ENCODE peak calls at places on chromosomes 11 and 22, in four cellular contexts. One of them, this sample, is unnamed.

GRCh38 chr11:130403301-130403804 is 25.1 kb downstream of the ADAMTS8 start:
- DNase-seq in ascending aorta: peak; percentile 89
- DNase-seq in AG09309: peak; percentile 69
- DNase-seq in LNCaP clone FGC: no peak
- DNase-seq in this sample: no peak

GRCh38 chr11:14022821-14023220 is 60.3 kb downstream of the SPON1 start:
- DNase-seq in AG09309: no peak
- DNase-seq in LNCaP clone FGC: no peak
- DNase-seq in ascending aorta: no peak
- DNase-seq in this sample: no peak

GRCh38 chr11:125036933-125037332 is 26.2 kb upstream of the SLC37A2 start:
- DNase-seq in AG09309: peak; percentile 31
- DNase-seq in LNCaP clone FGC: no peak
- DNase-seq in ascending aorta: no peak
- DNase-seq in this sample: no peak

GRCh38 chr11:123439616-123440015 is 9.5 kb downstream of the GRAMD1B start:
- DNase-seq in ascending aorta: no peak
- DNase-seq in AG09309: no peak
- DNase-seq in LNCaP clone FGC: no peak
- DNase-seq in this sample: no peak

GRCh38 chr11:5712507-5712906 is 22.9 kb downstream of the TRIM22 start:
- DNase-seq in LNCaP clone FGC: no peak
- DNase-seq in AG09309: no peak
- DNase-seq in ascending aorta: no peak
- DNase-seq in this sample: no peak

GRCh38 chr22:43555561-43556515 is 144.0 kb downstream of the MPPED1 start:
- DNase-seq in AG09309: no peak
- DNase-seq in LNCaP clone FGC: no peak
- DNase-seq in ascending aorta: peak; percentile 34
- DNase-seq in this sample: no peak

GRCh38 chr11:66346476-66347424 is 679 bp downstream of the B4GAT1 start:
- DNase-seq in LNCaP clone FGC: no peak
- DNase-seq in ascending aorta: no peak
- DNase-seq in AG09309: no peak
- DNase-seq in this sample: no peak

GRCh38 chr11:118214210-118214914 is 10.4 kb downstream of the JAML start:
- DNase-seq in LNCaP clone FGC: no peak
- DNase-seq in ascending aorta: no peak
- DNase-seq in AG09309: no peak
- DNase-seq in this sample: no peak

GRCh38 chr22:39665661-39666431 is 95.3 kb downstream of the CACNA1I start:
- DNase-seq in AG09309: no peak
- DNase-seq in ascending aorta: no peak
- DNase-seq in LNCaP clone FGC: no peak
- DNase-seq in this sample: no peak

GRCh38 chr11:72321381-72321996 is 77.5 kb upstream of the PHOX2A start:
- DNase-seq in AG09309: no peak
- DNase-seq in LNCaP clone FGC: no peak
- DNase-seq in ascending aorta: no peak
- DNase-seq in this sample: no peak

GRCh38 chr11:3340025-3340424 is 38.9 kb downstream of the ZNF195 start:
- DNase-seq in LNCaP clone FGC: no peak
- DNase-seq in ascending aorta: no peak
- DNase-seq in AG09309: peak; percentile 64
- DNase-seq in this sample: no peak

GRCh38 chr11:124890701-124891389 is 6.8 kb downstream of the ROBO4 start:
- DNase-seq in LNCaP clone FGC: no peak
- DNase-seq in ascending aorta: peak; percentile 51
- DNase-seq in AG09309: no peak
- DNase-seq in this sample: no peak

GRCh38 chr11:1198766-1199688 is 23.8 kb upstream of the MUC5B start:
- DNase-seq in LNCaP clone FGC: no peak
- DNase-seq in ascending aorta: peak; percentile 55
- DNase-seq in AG09309: no peak
- DNase-seq in this sample: peak; percentile 9

GRCh38 chr22:17368727-17369552 is at the start of gene CECR2:
- DNase-seq in AG09309: no peak
- DNase-seq in LNCaP clone FGC: no peak
- DNase-seq in ascending aorta: no peak
- DNase-seq in this sample: peak; percentile 60

GRCh38 chr22:20239951-20240773 is 28.0 kb downstream of the RTN4R start:
- DNase-seq in LNCaP clone FGC: no peak
- DNase-seq in AG09309: no peak
- DNase-seq in ascending aorta: no peak
- DNase-seq in this sample: no peak

GRCh38 chr11:116420770-116421528 is 351.8 kb downstream of the BUD13 start:
- DNase-seq in ascending aorta: no peak
- DNase-seq in LNCaP clone FGC: no peak
- DNase-seq in AG09309: no peak
- DNase-seq in this sample: no peak

GRCh38 chr22:26646158-26646557 is 11.2 kb upstream of the MIAT start:
- DNase-seq in LNCaP clone FGC: no peak
- DNase-seq in ascending aorta: no peak
- DNase-seq in AG09309: no peak
- DNase-seq in this sample: no peak

GRCh38 chr11:11973866-11974265 is 34.6 kb downstream of the DKK3 start:
- DNase-seq in AG09309: no peak
- DNase-seq in LNCaP clone FGC: no peak
- DNase-seq in ascending aorta: no peak
- DNase-seq in this sample: no peak

GRCh38 chr22:29145321-29146072 is 60.2 kb upstream of the EMID1 start:
- DNase-seq in LNCaP clone FGC: no peak
- DNase-seq in AG09309: no peak
- DNase-seq in ascending aorta: peak; percentile 39
- DNase-seq in this sample: no peak

GRCh38 chr11:119470316-119471266 is 47.6 kb upstream of the THY1 start:
- DNase-seq in ascending aorta: no peak
- DNase-seq in LNCaP clone FGC: no peak
- DNase-seq in AG09309: peak; percentile 83
- DNase-seq in this sample: no peak

GRCh38 chr22:20605328-20605727 is 97.9 kb downstream of the MED15 start:
- DNase-seq in AG09309: no peak
- DNase-seq in LNCaP clone FGC: no peak
- DNase-seq in ascending aorta: peak; percentile 49
- DNase-seq in this sample: no peak

GRCh38 chr11:36508743-36509142 is 1.3 kb downstream of the TRAF6 start:
- DNase-seq in ascending aorta: no peak
- DNase-seq in LNCaP clone FGC: no peak
- DNase-seq in AG09309: no peak
- DNase-seq in this sample: no peak

GRCh38 chr11:72078477-72078876 is 1.9 kb downstream of the NUMA1 start:
- DNase-seq in LNCaP clone FGC: no peak
- DNase-seq in AG09309: no peak
- DNase-seq in ascending aorta: no peak
- DNase-seq in this sample: no peak

GRCh38 chr22:23533328-23533762 is 46.7 kb downstream of the IGLL1 start:
- DNase-seq in AG09309: no peak
- DNase-seq in LNCaP clone FGC: no peak
- DNase-seq in ascending aorta: no peak
- DNase-seq in this sample: peak; percentile 67

GRCh38 chr11:57288771-57289579 is 35.8 kb downstream of the TNKS1BP1 start:
- DNase-seq in ascending aorta: peak; percentile 58
- DNase-seq in AG09309: peak; percentile 76
- DNase-seq in LNCaP clone FGC: no peak
- DNase-seq in this sample: no peak

GRCh38 chr11:47033439-47033838 is 96.9 kb downstream of the CSTPP1 start:
- DNase-seq in AG09309: no peak
- DNase-seq in ascending aorta: no peak
- DNase-seq in LNCaP clone FGC: no peak
- DNase-seq in this sample: no peak

GRCh38 chr11:108568183-108568858 is 25.2 kb downstream of the EXPH5 start:
- DNase-seq in AG09309: no peak
- DNase-seq in ascending aorta: no peak
- DNase-seq in LNCaP clone FGC: no peak
- DNase-seq in this sample: no peak

GRCh38 chr11:23644443-23644842 is 784.2 kb upstream of the CCDC179 start:
- DNase-seq in AG09309: no peak
- DNase-seq in ascending aorta: no peak
- DNase-seq in LNCaP clone FGC: no peak
- DNase-seq in this sample: no peak

DNA sequence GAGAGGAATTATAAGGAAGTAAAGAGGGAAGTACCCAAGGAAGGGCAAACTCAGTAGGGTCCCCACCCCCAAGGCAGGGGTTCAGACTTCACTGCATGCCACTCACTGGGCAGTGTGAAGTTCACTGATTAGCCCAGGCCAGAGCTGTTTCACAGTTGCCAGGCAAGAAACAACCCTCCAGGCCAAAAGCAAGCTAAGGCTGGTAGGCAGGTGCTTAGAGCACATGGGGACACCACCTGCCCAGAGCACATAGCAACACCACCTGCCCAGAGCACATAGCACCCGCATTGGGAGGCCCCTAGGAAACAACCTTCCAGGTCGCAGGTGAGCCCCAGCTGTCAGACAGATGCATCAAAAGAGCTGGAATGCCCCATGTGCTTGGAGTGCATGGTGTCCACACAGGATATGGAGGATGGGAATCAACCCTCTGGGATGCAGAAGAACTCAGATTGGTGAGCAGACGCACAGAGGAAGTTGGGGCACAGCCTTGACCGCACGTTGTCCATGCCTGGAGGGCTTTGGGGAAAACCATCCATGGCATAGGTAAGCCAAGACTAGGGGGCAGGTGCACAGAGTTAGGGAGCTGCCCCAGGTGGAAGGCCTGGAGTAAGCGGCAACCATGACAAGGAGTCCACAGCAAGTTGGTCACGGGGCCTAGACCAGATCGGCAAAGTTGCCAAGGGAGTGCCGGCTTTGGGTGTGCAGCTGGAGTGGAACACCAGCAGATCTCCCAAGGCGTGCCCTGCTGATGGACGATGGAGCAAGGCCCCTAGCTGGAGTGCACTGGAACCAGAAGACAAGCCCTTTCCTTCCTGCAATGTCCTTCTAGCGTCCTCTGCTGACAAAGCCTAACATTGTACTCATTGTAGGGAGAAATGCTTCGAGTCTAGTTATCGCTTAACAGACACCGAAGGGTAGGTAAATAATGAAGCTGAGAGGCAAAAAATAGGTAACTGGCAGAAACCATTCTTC is 7.8 kb upstream of the TMEM216 start:
- DNase-seq in AG09309: no peak
- DNase-seq in ascending aorta: no peak
- DNase-seq in LNCaP clone FGC: no peak
- DNase-seq in this sample: no peak
- TF ChIP-seq CTCF in AG09309: peak; percentile 56
- TF ChIP-seq CTCF in ascending aorta: no peak
- TF ChIP-seq CTCF in LNCaP clone FGC: peak; percentile 29
- TF ChIP-seq CTCF in this sample: no peak

GRCh38 chr11:31813961-31814868 is 3.1 kb upstream of the PAX6 start:
- DNase-seq in ascending aorta: no peak
- DNase-seq in LNCaP clone FGC: no peak
- DNase-seq in AG09309: no peak
- DNase-seq in this sample: no peak
- TF ChIP-seq CTCF in ascending aorta: no peak
- TF ChIP-seq CTCF in LNCaP clone FGC: no peak
- TF ChIP-seq CTCF in AG09309: no peak
- TF ChIP-seq CTCF in this sample: no peak

GRCh38 chr11:77411238-77411637 is 62.7 kb downstream of the PAK1 start:
- DNase-seq in ascending aorta: no peak
- DNase-seq in LNCaP clone FGC: no peak
- DNase-seq in AG09309: no peak
- DNase-seq in this sample: no peak

GRCh38 chr11:77412814-77413213 is 61.1 kb downstream of the PAK1 start:
- DNase-seq in AG09309: no peak
- DNase-seq in LNCaP clone FGC: no peak
- DNase-seq in ascending aorta: no peak
- DNase-seq in this sample: no peak

GRCh38 chr11:77410076-77410827 is 63.6 kb downstream of the PAK1 start:
- DNase-seq in LNCaP clone FGC: no peak
- DNase-seq in ascending aorta: no peak
- DNase-seq in AG09309: no peak
- DNase-seq in this sample: no peak

GRCh38 chr11:77413850-77414249 is 60.0 kb downstream of the PAK1 start:
- DNase-seq in AG09309: no peak
- DNase-seq in ascending aorta: no peak
- DNase-seq in LNCaP clone FGC: no peak
- DNase-seq in this sample: no peak

GRCh38 chr11:77411717-77412441 is 62.0 kb downstream of the PAK1 start:
- DNase-seq in ascending aorta: peak; percentile 91
- DNase-seq in LNCaP clone FGC: no peak
- DNase-seq in AG09309: peak; percentile 28
- DNase-seq in this sample: peak; percentile 59
- TF ChIP-seq CTCF in ascending aorta: no peak
- TF ChIP-seq CTCF in LNCaP clone FGC: no peak
- TF ChIP-seq CTCF in AG09309: peak; percentile 7
- TF ChIP-seq CTCF in this sample: peak; percentile 10

DNA sequence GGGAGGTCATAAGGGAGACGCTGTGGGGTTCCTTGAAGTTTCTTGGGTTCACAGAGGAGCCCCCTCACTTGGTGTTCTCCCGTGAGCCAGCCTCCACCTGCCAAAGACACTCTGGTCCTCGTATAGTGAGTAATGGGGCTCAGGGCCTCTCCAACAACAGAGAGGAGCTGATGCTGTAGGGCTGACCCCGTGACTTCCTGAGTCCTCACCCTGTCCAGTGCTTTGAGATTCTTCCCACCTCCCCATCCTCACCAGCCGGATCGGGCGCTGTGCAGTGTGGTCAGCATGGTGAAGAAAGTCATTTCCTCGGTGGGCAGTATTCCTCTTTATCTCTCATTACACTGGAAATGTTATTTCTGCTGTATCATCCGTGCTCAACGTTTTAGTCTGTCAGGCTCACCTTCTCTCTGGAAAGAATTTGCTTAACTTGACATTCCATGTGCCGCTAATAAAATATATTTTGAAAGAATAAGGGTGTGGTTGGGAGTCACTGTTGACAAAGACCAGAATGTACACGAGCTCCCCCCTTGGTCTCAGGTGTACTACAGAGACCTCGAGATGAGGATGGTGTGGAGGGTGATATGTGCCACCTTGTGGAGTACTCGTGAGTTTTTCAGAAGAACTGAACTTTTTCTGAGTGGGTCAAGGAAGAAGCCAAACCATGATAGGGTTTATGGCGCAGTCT is 25.7 kb upstream of the SCGB1A1 start:
- DNase-seq in LNCaP clone FGC: no peak
- DNase-seq in AG09309: no peak
- DNase-seq in ascending aorta: no peak
- DNase-seq in this sample: no peak
- TF ChIP-seq CTCF in LNCaP clone FGC: peak; percentile 64
- TF ChIP-seq CTCF in AG09309: no peak
- TF ChIP-seq CTCF in ascending aorta: no peak
- TF ChIP-seq CTCF in this sample: peak; percentile 25